ENCODE peak calls at places on chromosome 15, in four cellular contexts. K is right lobe of liver, I is body of pancreas, E is psoas muscle. P is an unnamed sample. For H3K36me3 and H3K27me3, the result is how much of the 10 kb centered on the place peaks cover.

GRCh38 chr15:98614681-98615080 is 33.7 kb upstream of the IGF1R start:
- DNase-seq in K (no peak), I (no peak), E (no peak), P (no peak)

GRCh38 chr15:73982251-73982962 is 9.7 kb downstream of the STOML1 start:
- DNase-seq in K (peak), I (peak), E (peak), P (peak)

GRCh38 chr15:56428821-56429458 is 36.0 kb downstream of the MNS1 start:
- DNase-seq in K (no peak), I (no peak), E (no peak), P (no peak)

GRCh38 chr15:75213768-75214221 is 12.1 kb downstream of the C15orf39 start:
- DNase-seq in K (no peak), I (no peak), E (no peak), P (no peak)

GRCh38 chr15:41934843-41935242 is 37.5 kb downstream of the EHD4 start:
- DNase-seq in K (no peak), I (no peak), E (no peak), P (peak)

GRCh38 chr15:79192462-79193036 is 90.0 kb upstream of the ANKRD34C start:
- DNase-seq in K (no peak), I (no peak), E (no peak), P (no peak)

GRCh38 chr15:75307778-75308390 is 25.2 kb downstream of the GOLGA6D start:
- DNase-seq in K (peak), I (peak), E (no peak), P (peak)

GRCh38 chr15:90004671-90005070 is 3.5 kb downstream of the ZNF710 start:
- DNase-seq in K (peak), I (peak), E (peak), P (peak)

GRCh38 chr15:45428491-45428890 is 50.1 kb upstream of the GATM start:
- DNase-seq in K (no peak), I (no peak), E (no peak), P (no peak)

GRCh38 chr15:64699767-64700388 is 75.5 kb downstream of the RBPMS2 start:
- DNase-seq in K (no peak), I (peak), E (peak), P (no peak)

GRCh38 chr15:68819451-68820204 is 1.1 kb downstream of the ANP32A start:
- DNase-seq in K (peak), I (peak), E (peak), P (peak)

GRCh38 chr15:73283341-73283962 is 85.3 kb downstream of the HCN4 start:
- DNase-seq in K (no peak), I (no peak), E (no peak), P (peak)

GRCh38 chr15:26711445-26711844 is 61.4 kb downstream of the GABRB3 start:
- DNase-seq in K (no peak), I (no peak), E (no peak), P (no peak)

GRCh38 chr15:98981851-98982722 is 25.5 kb downstream of the PGPEP1L start:
- DNase-seq in K (no peak), I (no peak), E (no peak), P (no peak)

GRCh38 chr15:55742498-55742926 is 440 bp downstream of the PRTG start:
- DNase-seq in K (no peak), I (peak), E (no peak), P (peak)

GRCh38 chr15:61314443-61314842 is 85.3 kb upstream of the RORA start:
- DNase-seq in K (no peak), I (no peak), E (no peak), P (no peak)

GRCh38 chr15:62850791-62851291 is 191.7 kb upstream of the TPM1 start:
- DNase-seq in K (no peak), I (no peak), E (no peak), P (peak)

GRCh38 chr15:40252141-40252437 is 13.2 kb downstream of the PAK6 start:
- DNase-seq in K (no peak), I (no peak), E (no peak), P (no peak)
- H3K4me3 ChIP-seq in K (peak), I (peak), E (peak), P (no peak)

GRCh38 chr15:84790676-84791075 is 26.5 kb upstream of the ALPK3 start:
- DNase-seq in K (no peak), I (no peak), E (no peak), P (no peak)
- H3K36me3 ChIP-seq in K (under half), I (under half), E (under half), P (half or more)

GRCh38 chr15:59794229-59794886 is 105.2 kb upstream of the BNIP2 start:
- DNase-seq in K (no peak), I (no peak), E (no peak), P (no peak)
- H3K27me3 ChIP-seq in K (under half), I (under half), E (under half), P (half or more)

DNA sequence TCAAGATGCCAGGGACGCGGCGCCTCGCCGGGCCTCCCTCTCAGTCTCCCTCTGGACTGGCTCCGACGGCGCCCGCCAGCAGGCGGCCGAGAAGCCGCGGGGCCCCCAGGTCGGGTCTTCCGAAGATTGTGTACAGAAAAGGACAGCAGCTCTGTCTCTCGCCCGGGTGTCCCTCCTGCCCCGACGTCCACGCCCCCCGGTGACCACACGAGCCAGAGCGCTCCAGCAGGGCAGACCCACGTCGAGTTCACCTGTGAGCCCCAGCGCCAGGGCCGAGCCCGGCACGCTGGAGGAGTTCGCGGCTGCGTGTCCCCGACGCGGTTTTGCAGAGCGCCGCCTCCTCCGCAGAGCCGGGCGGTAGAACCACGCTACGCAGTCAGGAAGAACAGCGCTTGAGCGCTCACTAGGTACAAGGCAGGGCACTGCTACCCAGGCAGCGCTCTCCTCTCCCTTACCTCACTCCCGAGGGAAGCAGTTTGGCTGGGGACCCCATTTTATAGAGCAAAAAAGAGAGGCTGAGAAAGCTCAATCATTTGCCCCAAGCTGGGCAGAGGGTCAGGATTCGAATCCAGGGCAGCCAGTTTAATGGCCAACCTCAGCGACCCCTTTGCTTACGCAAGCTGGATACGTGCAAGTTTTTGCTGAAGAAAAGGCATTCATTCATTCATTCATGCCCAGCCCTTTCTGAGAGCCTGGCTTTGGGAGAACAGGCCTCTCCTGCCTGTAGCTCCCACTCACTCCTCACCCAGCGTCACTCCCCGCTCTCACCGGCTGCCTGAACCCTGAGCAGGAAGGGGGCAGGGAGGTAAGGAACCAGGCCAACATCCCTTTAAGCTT is 3.0 kb upstream of the TLE3 start:
- DNase-seq in K (peak), I (peak), E (peak), P (peak)
- H3K4me3 ChIP-seq in K (peak), I (no peak), E (peak), P (no peak)

DNA sequence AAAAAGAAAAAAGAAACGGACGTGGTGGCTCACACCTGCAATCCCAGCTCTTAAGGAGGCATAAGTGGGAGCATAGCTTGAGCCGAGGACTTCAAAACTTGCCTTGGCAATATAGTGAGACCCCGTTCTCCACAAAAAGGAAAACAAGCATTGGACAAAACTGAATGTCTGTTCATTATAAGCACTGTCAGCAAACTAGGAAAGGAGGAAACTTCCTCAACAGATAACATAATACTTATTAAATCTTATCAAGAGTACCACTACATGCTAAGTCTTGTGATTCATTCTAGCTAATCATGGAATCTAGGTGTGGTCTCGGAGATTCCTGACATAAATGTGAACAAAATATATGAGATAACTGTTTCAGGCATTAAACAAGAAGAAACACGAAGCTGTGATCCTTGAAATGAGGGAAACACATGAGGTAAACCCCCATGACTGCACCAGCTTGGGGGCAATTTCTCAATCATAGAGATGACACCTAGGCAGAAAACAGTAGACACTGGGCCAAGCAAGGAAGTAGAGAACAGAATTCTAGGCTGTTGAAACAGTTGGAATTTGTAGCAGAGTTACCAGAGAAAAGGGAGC is 33.3 kb downstream of the TRPM7 start:
- DNase-seq in K (no peak), I (no peak), E (no peak), P (no peak)
- H3K36me3 ChIP-seq in K (half or more), I (under half), E (under half), P (half or more)

DNA sequence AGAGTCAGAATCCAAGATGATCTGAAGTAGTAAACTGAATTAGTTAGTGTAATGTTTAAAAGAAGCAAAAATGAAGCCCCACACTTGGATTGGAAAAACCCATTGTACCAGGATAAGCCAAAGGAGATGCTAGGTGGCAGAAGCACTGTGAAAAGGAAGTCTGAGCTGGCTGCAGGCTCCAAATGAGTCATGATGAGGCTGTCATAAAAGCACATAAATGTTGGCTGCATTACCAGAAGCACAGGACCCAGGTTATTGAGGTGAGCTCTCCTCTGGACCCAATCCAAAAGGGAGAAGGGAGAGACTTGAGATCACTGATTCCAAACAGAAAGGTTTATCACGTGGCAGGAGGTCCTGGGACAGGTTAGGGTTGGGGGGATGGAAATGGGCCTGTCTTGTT is 3.2 kb upstream of the ACAN start:
- DNase-seq in K (no peak), I (no peak), E (no peak), P (peak)
- H3K27me3 ChIP-seq in K (under half), I (under half), E (half or more), P (under half)

P was measured in MG63.